ENCODE peak calls at places on chromosomes 2 and 18, in eight cellular contexts. J is sciatic nerve; L is AG08395; C is colonic mucosa; F is Caco-2; N is occipital lobe; K is stimulated activated CD8-positive, alpha-beta memory T cell treated with anti-CD3 and anti-CD28 coated beads, Interleukin-4, amount 100 ng/mL, for 1 hour; T is choroid plexus epithelial cell. W is an unnamed sample.
A peak's percentile ranks its signal among the peaks of the same experiment; 100 is the strongest.

GRCh38 chr2:213266421-213266820 is 17.8 kb upstream of the SPAG16 start:
- DNase-seq in J (no peak), L (no peak), C (no peak), F (no peak), N (no peak), K (no peak), T (no peak), W (no peak)

GRCh38 chr2:55268907-55269611 is at the start of gene MTIF2:
- DNase-seq in J (peak; percentile 96), L (peak; percentile 95), C (peak; percentile 97), F (peak; percentile 98), N (peak; percentile 87), K (peak; percentile 74), T (peak; percentile 94), W (peak; percentile 85)

GRCh38 chr2:220894069-220894468 is 678.0 kb downstream of the EPHA4 start:
- DNase-seq in J (no peak), L (no peak), C (no peak), F (no peak), N (no peak), K (no peak), T (no peak), W (no peak)

GRCh38 chr2:40105593-40105992 is 326.5 kb upstream of the THUMPD2 start:
- DNase-seq in J (no peak), L (peak; percentile 66), C (no peak), F (no peak), N (no peak), K (no peak), T (no peak), W (peak; percentile 75)

GRCh38 chr2:120342451-120342850 is 3.5 kb upstream of the INHBB start:
- DNase-seq in J (no peak), L (no peak), C (no peak), F (no peak), N (no peak), K (no peak), T (no peak), W (no peak)

GRCh38 chr18:72197598-72197997 is 346.5 kb downstream of the CBLN2 start:
- DNase-seq in J (no peak), L (no peak), C (no peak), F (no peak), N (no peak), K (no peak), T (no peak), W (no peak)

GRCh38 chr18:2537281-2537680 is 34.0 kb downstream of the METTL4 start:
- DNase-seq in J (no peak), L (no peak), C (no peak), F (no peak), N (no peak), K (no peak), T (peak; percentile 22), W (no peak)

GRCh38 chr2:40814621-40815020 is 362.7 kb upstream of the SLC8A1 start:
- DNase-seq in J (no peak), L (no peak), C (no peak), F (no peak), N (no peak), K (no peak), T (no peak), W (no peak)

GRCh38 chr18:31268985-31269406 is 49.0 kb upstream of the DSG1 start:
- DNase-seq in J (no peak), L (no peak), C (peak; percentile 34), F (no peak), N (no peak), K (no peak), T (peak; percentile 44), W (no peak)

GRCh38 chr2:66573412-66573811 is 138.5 kb downstream of the MEIS1 start:
- DNase-seq in J (no peak), L (no peak), C (no peak), F (no peak), N (no peak), K (no peak), T (no peak), W (no peak)

GRCh38 chr2:124250433-124250832 is 225.3 kb downstream of the CNTNAP5 start:
- DNase-seq in J (no peak), L (no peak), C (no peak), F (no peak), N (no peak), K (no peak), T (no peak), W (no peak)

GRCh38 chr2:234204480-234204879 is 154.0 kb downstream of the SPP2 start:
- DNase-seq in J (no peak), L (no peak), C (no peak), F (no peak), N (no peak), K (no peak), T (no peak), W (no peak)

GRCh38 chr2:41294331-41294730 is 753.5 kb upstream of the PKDCC start:
- DNase-seq in J (no peak), L (no peak), C (no peak), F (no peak), N (no peak), K (no peak), T (peak; percentile 44), W (no peak)

GRCh38 chr2:240571314-240571973 is 3.2 kb downstream of the RNPEPL1 start:
- DNase-seq in J (peak; percentile 56), L (no peak), C (no peak), F (peak; percentile 19), N (no peak), K (no peak), T (no peak), W (no peak)

GRCh38 chr2:73890301-73891092 is 2.3 kb upstream of the ACTG2 start:
- DNase-seq in J (no peak), L (no peak), C (no peak), F (no peak), N (no peak), K (no peak), T (no peak), W (no peak)

GRCh38 chr18:39485696-39486095 is 1920.1 kb upstream of the CELF4 start:
- DNase-seq in J (no peak), L (peak; percentile 10), C (no peak), F (no peak), N (no peak), K (no peak), T (peak; percentile 17), W (no peak)

GRCh38 chr2:159030674-159031380 is 62.4 kb downstream of the TANC1 start:
- DNase-seq in J (no peak), L (peak; percentile 73), C (peak; percentile 41), F (peak; percentile 85), N (no peak), K (no peak), T (peak; percentile 76), W (no peak)

GRCh38 chr2:127609031-127609751 is 36.8 kb upstream of the GPR17 start:
- DNase-seq in J (no peak), L (no peak), C (no peak), F (peak; percentile 34), N (no peak), K (no peak), T (no peak), W (no peak)

GRCh38 chr18:69708844-69709243 is 238.8 kb downstream of the CD226 start:
- DNase-seq in J (no peak), L (no peak), C (no peak), F (no peak), N (no peak), K (no peak), T (no peak), W (no peak)

GRCh38 chr18:46506974-46507373 is 150.0 kb downstream of the LOXHD1 start:
- DNase-seq in J (no peak), L (no peak), C (no peak), F (no peak), N (no peak), K (no peak), T (no peak), W (no peak)

GRCh38 chr18:11096839-11097750 is 52.3 kb downstream of the PIEZO2 start:
- DNase-seq in J (no peak), L (peak; percentile 10), C (no peak), F (no peak), N (no peak), K (no peak), T (peak; percentile 46), W (no peak)

GRCh38 chr2:1787799-1788477 is 43.6 kb upstream of the PXDN start:
- DNase-seq in J (no peak), L (no peak), C (no peak), F (no peak), N (no peak), K (no peak), T (no peak), W (no peak)

GRCh38 chr18:73409242-73409641 is 541.5 kb upstream of the NETO1 start:
- DNase-seq in J (no peak), L (no peak), C (no peak), F (no peak), N (no peak), K (no peak), T (peak; percentile 56), W (no peak)

GRCh38 chr2:106658616-106659015 is 171.5 kb downstream of the CD8B2 start:
- DNase-seq in J (no peak), L (no peak), C (no peak), F (no peak), N (no peak), K (no peak), T (no peak), W (no peak)

GRCh38 chr2:172308253-172308935 is 119.0 kb upstream of the ITGA6 start:
- DNase-seq in J (no peak), L (no peak), C (no peak), F (no peak), N (no peak), K (no peak), T (no peak), W (no peak)

GRCh38 chr2:111176388-111176787 is 55.7 kb downstream of the BCL2L11 start:
- DNase-seq in J (no peak), L (no peak), C (no peak), F (no peak), N (no peak), K (no peak), T (no peak), W (no peak)

GRCh38 chr2:23283653-23284052 is 101.3 kb upstream of the KLHL29 start:
- DNase-seq in J (no peak), L (no peak), C (no peak), F (no peak), N (no peak), K (no peak), T (peak; percentile 23), W (no peak)

GRCh38 chr18:68608861-68609465 is 105.9 kb downstream of the TMX3 start:
- DNase-seq in J (no peak), L (no peak), C (no peak), F (no peak), N (no peak), K (no peak), T (no peak), W (no peak)

GRCh38 chr2:240972201-240972600 is 26.2 kb upstream of the SNED1 start:
- DNase-seq in J (no peak), L (no peak), C (no peak), F (no peak), N (no peak), K (no peak), T (no peak), W (no peak)

GRCh38 chr2:120464448-120464931 is 118.6 kb downstream of the INHBB start:
- DNase-seq in J (no peak), L (no peak), C (no peak), F (no peak), N (no peak), K (no peak), T (no peak), W (no peak)

GRCh38 chr2:136986605-136987221 is 221.4 kb downstream of the THSD7B start:
- DNase-seq in J (no peak), L (no peak), C (no peak), F (no peak), N (no peak), K (no peak), T (no peak), W (no peak)

GRCh38 chr2:121133551-121134319 is 151.3 kb downstream of the TFCP2L1 start:
- DNase-seq in J (no peak), L (no peak), C (no peak), F (no peak), N (no peak), K (no peak), T (no peak), W (no peak)

GRCh38 chr2:96856776-96857673 is 791 bp downstream of the ANKRD39 start:
- DNase-seq in J (peak; percentile 77), L (no peak), C (peak; percentile 58), F (peak; percentile 45), N (no peak), K (no peak), T (peak; percentile 24), W (no peak)

GRCh38 chr2:219362524-219363164 is 25.1 kb downstream of the DNPEP start:
- DNase-seq in J (peak; percentile 71), L (peak; percentile 93), C (peak; percentile 57), F (no peak), N (peak; percentile 69), K (no peak), T (peak; percentile 96), W (peak; percentile 97)

W was measured in stromal cell of bone marrow.